ENCODE peak calls at places on chromosomes 12 and 14, in seven cellular contexts. G, T, I, O, P, J and V are unnamed samples.

GRCh38 chr12:94644622-94645021 is 5.7 kb downstream of the TMCC3 start:
- DNase-seq in T (no peak), J (no peak), P (no peak), O (no peak), G (peak; percentile 94), I (no peak), V (no peak)

GRCh38 chr14:56555921-56556570 is 23.6 kb upstream of the TMEM260 start:
- DNase-seq in T (no peak), P (no peak), O (peak; percentile 28), J (no peak), G (peak; percentile 71), I (peak; percentile 64), V (no peak)

GRCh38 chr12:32761716-32762115 is 6.0 kb upstream of the YARS2 start:
- DNase-seq in O (no peak), G (no peak), P (no peak), T (no peak), J (no peak), I (peak; percentile 75), V (no peak)

GRCh38 chr12:57165741-57166140 is 18.3 kb upstream of the LRP1-AS start:
- DNase-seq in J (no peak), P (no peak), G (peak; percentile 78), T (peak; percentile 68), O (peak; percentile 96), I (no peak), V (no peak)

GRCh38 chr14:54349713-54350112 is 47.1 kb upstream of the CDKN3 start:
- DNase-seq in T (no peak), I (no peak), G (no peak), O (no peak), P (no peak), J (no peak), V (no peak)

GRCh38 chr12:128974881-128975280 is 121.6 kb downstream of the GLT1D1 start:
- DNase-seq in P (no peak), G (no peak), T (no peak), O (no peak), J (no peak), I (no peak), V (no peak)

GRCh38 chr12:88552672-88553079 is 27.6 kb downstream of the KITLG start:
- DNase-seq in I (no peak), T (no peak), O (peak; percentile 7), G (peak; percentile 68), P (no peak), J (no peak), V (no peak)

GRCh38 chr12:96236221-96236822 is 42.1 kb downstream of the ELK3 start:
- DNase-seq in G (no peak), P (no peak), T (peak; percentile 25), I (no peak), O (no peak), J (peak; percentile 49), V (peak; percentile 62)

GRCh38 chr12:32671930-32672785 is 6.9 kb upstream of the DNM1L start:
- DNase-seq in G (no peak), I (peak; percentile 75), O (peak; percentile 61), J (peak; percentile 43), P (no peak), T (peak; percentile 36), V (peak; percentile 52)

GRCh38 chr12:26678697-26679660 is 154.0 kb downstream of the ITPR2 start:
- DNase-seq in O (no peak), T (no peak), G (no peak), J (no peak), P (no peak), I (no peak), V (no peak)

GRCh38 chr12:21456291-21456780 is 18.9 kb downstream of the PYROXD1 start:
- DNase-seq in I (no peak), T (no peak), P (no peak), J (no peak), G (no peak), O (no peak), V (peak; percentile 28)

GRCh38 chr14:95291859-95292542 is 27.7 kb downstream of the CLMN start:
- DNase-seq in I (peak; percentile 93), O (no peak), J (peak; percentile 61), T (peak; percentile 68), P (no peak), G (no peak), V (no peak)

GRCh38 chr12:99259040-99259934 is 388.3 kb upstream of the GARIN6 start:
- DNase-seq in G (no peak), I (no peak), J (no peak), T (no peak), P (no peak), O (no peak), V (no peak)

GRCh38 chr12:110923692-110924334 is 3.4 kb upstream of the MYL2 start:
- DNase-seq in G (no peak), I (no peak), O (no peak), T (no peak), J (no peak), P (no peak), V (no peak)

GRCh38 chr12:1920971-1921370 is 2.5 kb upstream of the CACNA2D4 start:
- DNase-seq in I (no peak), O (no peak), P (no peak), G (no peak), J (no peak), T (no peak), V (no peak)

GRCh38 chr14:102215522-102216250 is 76.0 kb downstream of the WDR20 start:
- DNase-seq in O (no peak), T (no peak), J (no peak), G (no peak), I (no peak), P (no peak), V (no peak)

GRCh38 chr12:31859232-31859977 is 99.8 kb upstream of the RESF1 start:
- DNase-seq in J (no peak), G (no peak), I (no peak), P (no peak), T (peak; percentile 8), O (no peak), V (no peak)

GRCh38 chr12:130013771-130014484 is 110.1 kb upstream of the TMEM132D start:
- DNase-seq in O (peak; percentile 60), T (peak; percentile 35), J (no peak), I (peak; percentile 86), P (no peak), G (no peak), V (no peak)

GRCh38 chr12:115910057-115910456 is 367.4 kb downstream of the MED13L start:
- DNase-seq in I (no peak), P (no peak), O (no peak), J (no peak), G (no peak), T (no peak), V (no peak)

GRCh38 chr14:87975636-87976035 is 17.3 kb downstream of the GALC start:
- DNase-seq in G (no peak), P (no peak), T (no peak), O (no peak), J (no peak), I (no peak), V (no peak)

GRCh38 chr12:112711026-112711425 is 80.5 kb upstream of the RPH3A start:
- DNase-seq in J (no peak), G (no peak), P (no peak), O (no peak), I (no peak), T (no peak), V (no peak)

GRCh38 chr12:25518512-25518911 is 34.6 kb downstream of the LMNTD1 start:
- DNase-seq in T (no peak), J (no peak), I (no peak), P (no peak), G (no peak), O (no peak), V (no peak)

GRCh38 chr12:11568762-11569478 is 80.6 kb upstream of the ETV6 start:
- DNase-seq in T (peak; percentile 40), G (no peak), J (no peak), P (no peak), O (no peak), I (no peak), V (no peak)

GRCh38 chr12:11830298-11830937 is 180.9 kb downstream of the ETV6 start:
- DNase-seq in O (no peak), P (no peak), J (no peak), I (no peak), T (no peak), G (no peak), V (no peak)

GRCh38 chr12:14260011-14260993 is 105.2 kb upstream of the ATF7IP start:
- DNase-seq in J (peak; percentile 93), P (no peak), O (no peak), T (peak; percentile 91), I (no peak), G (peak; percentile 60), V (no peak)

DNA sequence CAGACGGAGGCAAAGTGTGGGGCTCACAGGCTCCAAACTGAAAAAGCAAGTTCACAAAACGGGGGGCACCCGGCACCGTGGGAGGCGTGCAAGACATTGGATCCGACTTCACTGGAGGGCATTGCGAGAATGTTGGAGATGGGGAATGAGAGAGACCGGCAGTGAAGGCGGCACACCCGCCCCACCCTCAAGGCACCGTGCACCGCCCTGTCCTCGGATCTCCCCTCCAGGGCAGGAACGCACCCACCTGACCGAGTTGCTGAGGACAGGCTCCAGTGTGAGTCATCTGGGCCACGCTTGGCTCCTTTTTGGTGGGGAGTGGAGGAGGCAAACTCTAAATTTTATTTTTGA is 207.7 kb downstream of the KIF26A start:
- DNase-seq in J (no peak), T (no peak), I (no peak), O (no peak), P (no peak), G (no peak), V (no peak)
- H3K27ac ChIP-seq in J (no peak overlapping the region), T (no peak overlapping the region), I (no peak overlapping the region), O (no peak overlapping the region), P (no peak overlapping the region), G (no peak overlapping the region), V (no peak overlapping the region)

DNA sequence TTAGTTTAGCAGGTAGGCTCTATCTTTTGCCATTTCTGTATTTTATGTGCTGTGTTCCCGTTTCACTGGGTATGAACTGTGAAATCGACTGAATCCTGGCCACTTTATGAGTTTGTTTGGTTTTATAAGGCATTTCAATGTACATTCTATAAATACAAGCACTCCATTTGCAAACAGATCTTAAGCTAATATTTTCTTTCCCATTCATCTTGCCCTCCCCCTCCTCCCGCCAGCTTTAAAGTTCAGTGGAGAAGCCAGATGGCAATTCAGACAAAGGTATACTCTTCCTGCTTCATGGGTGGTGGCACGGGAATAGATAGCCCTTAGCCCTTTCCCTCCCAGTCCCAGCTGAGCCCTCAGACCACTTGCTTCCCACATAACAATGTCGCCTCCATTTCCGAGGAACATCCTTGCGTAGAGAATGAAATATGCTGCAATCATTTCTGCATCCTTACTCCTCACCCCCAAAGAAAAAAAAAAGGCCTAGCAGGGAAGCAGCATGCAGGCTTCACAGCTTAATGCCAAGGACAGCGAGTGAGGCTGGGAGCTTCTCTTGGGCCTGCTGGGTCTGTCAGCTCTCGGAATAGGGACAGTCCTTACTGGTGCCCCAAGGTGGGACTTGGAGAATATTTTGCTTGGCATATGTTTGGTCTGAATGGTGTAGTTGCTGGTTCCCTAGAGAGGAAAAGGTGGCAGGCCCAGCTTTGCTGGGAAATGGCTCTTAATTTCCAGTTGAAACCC is 52.8 kb upstream of the SRSF5 start:
- DNase-seq in J (no peak), I (no peak), G (no peak), O (no peak), T (peak; percentile 32), P (no peak), V (no peak)
- H3K4me1 ChIP-seq in J (peaks cover 27% of the 10 kb centered on the region), I (peaks cover 10% of the 10 kb centered on the region), G (no peaks in the 10 kb centered on the region), O (peaks cover 15% of the 10 kb centered on the region), T (peaks cover 17% of the 10 kb centered on the region), P (peaks cover 20% of the 10 kb centered on the region), V (peaks cover 11% of the 10 kb centered on the region)

GRCh38 chr14:91186515-91187066 is 57.9 kb downstream of the GPR68 start:
- DNase-seq in P (no peak), J (no peak), T (no peak), I (no peak), G (no peak), O (no peak), V (no peak)
- H3K27ac ChIP-seq in P (no peak overlapping the region), J (no peak overlapping the region), T (no peak overlapping the region), I (no peak overlapping the region), G (no peak overlapping the region), O (no peak overlapping the region), V (no peak overlapping the region)

GRCh38 chr14:70708717-70709570 is 67.2 kb downstream of the TTC9 start:
- DNase-seq in P (no peak), J (no peak), T (no peak), O (no peak), I (no peak), G (no peak), V (no peak)
- H3K4me1 ChIP-seq in P (peaks cover 2% of the 10 kb centered on the region), J (no peaks in the 10 kb centered on the region), T (no peaks in the 10 kb centered on the region), O (peaks cover 23% of the 10 kb centered on the region), I (no peaks in the 10 kb centered on the region), G (peaks cover 26% of the 10 kb centered on the region), V (peaks cover 2% of the 10 kb centered on the region)